ENCODE peak calls at places on chromosomes 13 and 19, in nine cellular contexts. J is cardiac muscle cell, Y is H9, F is thoracic aorta, G is heart left ventricle, D is body of pancreas, B is pancreas, N is stomach, P is HFF-Myc. T is an unnamed sample.

GRCh38 chr19:17391371-17392151 is 2.4 kb downstream of the CCDC194 start:
- DNase-seq in J (peak), Y (peak), F (no peak), G (no peak), D (no peak), B (no peak), N (no peak), P (no peak), T (no peak)

GRCh38 chr13:19952850-19953249 is 5.7 kb upstream of the ZMYM2 start:
- DNase-seq in J (no peak), Y (no peak), F (no peak), G (no peak), D (no peak), B (no peak), N (no peak), P (no peak), T (no peak)

GRCh38 chr19:2409352-2409912 is 18.0 kb downstream of the TIMM13 start:
- DNase-seq in J (no peak), Y (no peak), F (no peak), G (no peak), D (no peak), B (no peak), N (no peak), P (no peak), T (no peak)

GRCh38 chr13:50025446-50025845 is 10.2 kb downstream of the KCNRG start:
- DNase-seq in J (no peak), Y (no peak), F (no peak), G (no peak), D (no peak), B (no peak), N (no peak), P (no peak), T (peak)

GRCh38 chr19:8794823-8795222 is 37.3 kb downstream of the ZNF558 start:
- DNase-seq in J (no peak), Y (no peak), F (no peak), G (no peak), D (no peak), B (no peak), N (no peak), P (no peak), T (no peak)

GRCh38 chr13:25262261-25262660 is 25.0 kb downstream of the MTMR6 start:
- DNase-seq in J (no peak), Y (no peak), F (no peak), G (no peak), D (no peak), B (no peak), N (no peak), P (no peak), T (no peak)

GRCh38 chr19:5447700-5448311 is 7.4 kb upstream of the ZNRF4 start:
- DNase-seq in J (no peak), Y (no peak), F (no peak), G (no peak), D (no peak), B (no peak), N (no peak), P (no peak), T (no peak)

GRCh38 chr19:29715695-29716581 is 877 bp upstream of the C19orf12 start:
- DNase-seq in J (no peak), Y (no peak), F (no peak), G (no peak), D (peak), B (no peak), N (no peak), P (no peak), T (peak)

GRCh38 chr13:24220086-24220703 is 59.7 kb downstream of the SPATA13 start:
- DNase-seq in J (peak), Y (peak), F (peak), G (no peak), D (peak), B (no peak), N (peak), P (peak), T (peak)

GRCh38 chr19:1421958-1422305 is 14.5 kb downstream of the DAZAP1 start:
- DNase-seq in J (no peak), Y (no peak), F (no peak), G (no peak), D (no peak), B (no peak), N (no peak), P (no peak), T (no peak)

GRCh38 chr13:39892731-39893293 is 237.3 kb downstream of the COG6 start:
- DNase-seq in J (no peak), Y (no peak), F (no peak), G (peak), D (no peak), B (no peak), N (no peak), P (no peak), T (peak)

DNA sequence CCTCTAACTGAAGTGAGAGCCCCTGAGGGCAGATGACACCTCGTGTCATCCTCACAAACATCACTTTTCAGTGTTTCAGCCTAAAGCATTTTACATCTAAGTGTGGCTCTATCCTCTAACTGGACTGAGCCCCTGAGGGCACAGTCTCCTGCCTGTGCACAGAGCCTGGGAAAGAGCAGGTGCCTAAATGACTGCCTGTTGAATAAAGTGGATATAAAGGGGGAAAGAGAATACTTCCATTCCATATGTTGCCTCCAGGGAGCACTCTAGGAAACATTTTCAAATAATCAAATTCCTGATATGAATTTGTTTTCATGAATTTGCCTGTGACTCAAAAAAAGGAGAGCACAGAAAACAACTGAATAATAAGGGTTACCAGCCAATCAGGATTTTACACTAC is 32.2 kb downstream of the CNMD start:
- DNase-seq in J (no peak), Y (no peak), F (no peak), G (no peak), D (no peak), B (no peak), N (no peak), P (no peak), T (no peak)
- TF ChIP-seq CTCF in J (no peak), Y (peak), F (no peak), G (no peak), D (no peak), B (no peak), N (no peak), P (no peak), T (no peak)

GRCh38 chr13:46521486-46521885 is 31.5 kb upstream of the LRCH1 start:
- DNase-seq in J (no peak), Y (no peak), F (no peak), G (no peak), D (no peak), B (no peak), N (no peak), P (no peak), T (no peak)
- TF ChIP-seq CTCF in J (no peak), Y (no peak), F (no peak), G (no peak), D (no peak), B (no peak), N (no peak), P (no peak), T (no peak)

GRCh38 chr13:103762523-103762922 is 696.3 kb upstream of the SLC10A2 start:
- DNase-seq in J (no peak), Y (no peak), F (no peak), G (no peak), D (no peak), B (no peak), N (no peak), P (no peak), T (no peak)
- TF ChIP-seq CTCF in J (no peak), Y (peak), F (no peak), G (no peak), D (no peak), B (no peak), N (no peak), P (no peak), T (no peak)

GRCh38 chr13:110256126-110256905 is 50.6 kb downstream of the COL4A1 start:
- DNase-seq in J (no peak), Y (no peak), F (no peak), G (no peak), D (no peak), B (no peak), N (no peak), P (no peak), T (no peak)

GRCh38 chr13:110257408-110257807 is 49.5 kb downstream of the COL4A1 start:
- DNase-seq in J (no peak), Y (no peak), F (no peak), G (no peak), D (no peak), B (no peak), N (no peak), P (no peak), T (no peak)

GRCh38 chr13:110254751-110255553 is 52.0 kb downstream of the COL4A1 start:
- DNase-seq in J (no peak), Y (no peak), F (no peak), G (no peak), D (no peak), B (no peak), N (no peak), P (no peak), T (no peak)

GRCh38 chr13:110251227-110251791 is 55.6 kb downstream of the COL4A1 start:
- DNase-seq in J (no peak), Y (no peak), F (no peak), G (no peak), D (no peak), B (no peak), N (no peak), P (no peak), T (no peak)

DNA sequence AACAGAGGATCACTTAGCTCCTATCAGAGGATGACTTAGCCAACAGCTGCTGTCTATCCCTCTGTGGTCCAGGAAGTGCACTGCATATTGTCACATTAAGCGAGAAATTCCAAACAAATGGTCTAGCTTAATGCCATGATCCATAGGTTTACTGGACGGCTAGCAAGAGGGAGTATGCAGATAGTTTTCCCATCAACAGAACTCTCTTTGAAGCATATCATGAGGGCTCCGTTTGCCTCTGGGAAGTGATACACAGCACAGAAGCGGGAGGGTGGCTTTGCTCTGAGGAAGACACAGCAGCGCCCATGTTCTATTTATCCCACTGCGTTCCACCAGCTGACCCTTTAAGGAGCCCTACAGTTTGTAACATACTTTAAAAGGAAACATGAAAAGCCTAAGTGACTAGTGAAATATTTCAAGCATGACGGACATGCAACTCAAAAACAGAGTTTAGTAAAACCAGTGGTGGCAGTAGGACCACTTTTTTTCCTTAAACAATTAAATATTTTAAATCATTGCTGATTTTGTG is 52.7 kb downstream of the COL4A1 start:
- DNase-seq in J (no peak), Y (no peak), F (no peak), G (no peak), D (no peak), B (no peak), N (no peak), P (no peak), T (peak)
- TF ChIP-seq CTCF in J (no peak), Y (no peak), F (no peak), G (no peak), D (no peak), B (no peak), N (no peak), P (no peak), T (no peak)

DNA sequence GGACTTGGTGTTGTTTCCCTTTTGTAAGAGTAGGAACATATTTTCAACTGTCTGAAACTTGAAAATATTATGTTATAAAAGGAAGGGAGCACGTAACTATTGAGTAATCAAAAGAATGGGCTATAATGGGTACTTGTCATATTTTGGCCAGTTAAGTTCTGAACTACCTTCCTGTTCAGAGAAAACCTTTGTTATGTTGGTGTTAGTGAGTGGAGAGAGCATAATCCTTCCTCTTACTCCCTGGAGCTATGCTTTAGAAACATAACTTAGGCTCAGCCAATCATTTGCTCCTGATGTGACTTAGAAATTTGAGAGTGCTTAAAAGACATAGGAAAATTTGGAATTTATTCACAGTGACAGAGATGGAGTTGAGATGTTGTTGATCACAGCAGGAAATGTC is 482.5 kb upstream of the SPRY2 start:
- DNase-seq in J (no peak), Y (no peak), F (no peak), G (no peak), D (no peak), B (no peak), N (no peak), P (no peak), T (no peak)
- TF ChIP-seq CTCF in J (no peak), Y (no peak), F (no peak), G (no peak), D (no peak), B (no peak), N (no peak), P (no peak), T (no peak)

GRCh38 chr19:36915992-36916830 is at the start of the genes ZNF568 and ZNF829:
- DNase-seq in J (peak), Y (peak), F (peak), G (peak), D (peak), B (peak), N (peak), P (peak), T (peak)
- TF ChIP-seq CTCF in J (peak), Y (peak), F (peak), G (peak), D (peak), B (peak), N (peak), P (peak), T (peak)

DNA sequence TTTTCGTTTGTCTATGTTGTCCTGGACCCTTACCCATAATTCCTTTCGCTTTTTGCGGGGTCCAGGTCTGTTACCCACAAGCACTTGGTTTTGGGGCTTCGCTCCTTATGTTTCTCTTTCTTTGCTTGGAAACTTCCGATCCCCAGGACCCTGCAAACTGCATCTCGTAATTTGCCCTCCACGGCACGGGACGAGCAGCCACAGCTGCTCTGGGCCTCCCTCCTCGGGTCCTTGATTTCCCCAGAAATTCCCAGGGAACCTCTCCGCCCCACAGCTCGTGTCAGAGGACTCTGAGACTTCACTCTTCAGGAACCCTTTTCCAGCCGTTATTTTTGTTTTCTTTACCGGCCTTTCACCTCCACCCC is 599 bp downstream of the SNRNP70 start:
- DNase-seq in J (no peak), Y (no peak), F (no peak), G (no peak), D (no peak), B (no peak), N (no peak), P (no peak), T (no peak)
- TF ChIP-seq CTCF in J (no peak), Y (no peak), F (no peak), G (no peak), D (no peak), B (no peak), N (no peak), P (no peak), T (no peak)

T was measured in astrocyte of the spinal cord.